ENCODE peak calls at places on chromosome 4, in four cellular contexts. X is kidney tubule cell, D is AG04450, F is HEK293T. S is an unnamed sample.

GRCh38 chr4:133151681-133152329 is 2.7 kb downstream of the PCDH10 start:
- DNase-seq in X (no peak), D (no peak), F (peak), S (peak)

GRCh38 chr4:13762126-13762525 is 134.6 kb upstream of the BOD1L1 start:
- DNase-seq in X (no peak), D (no peak), F (no peak), S (no peak)

GRCh38 chr4:2934077-2934812 is 29.0 kb downstream of the NOP14 start:
- DNase-seq in X (peak), D (no peak), F (peak), S (peak)

GRCh38 chr4:6856391-6856790 is 53.2 kb upstream of the TBC1D14 start:
- DNase-seq in X (no peak), D (no peak), F (no peak), S (no peak)

GRCh38 chr4:129064717-129065116 is 28.6 kb downstream of the SCLT1 start:
- DNase-seq in X (no peak), D (peak), F (no peak), S (no peak)

GRCh38 chr4:152735918-152736305 is 43.6 kb downstream of the TIGD4 start:
- DNase-seq in X (no peak), D (no peak), F (no peak), S (no peak)

GRCh38 chr4:148021706-148022105 is 289.8 kb downstream of the ARHGAP10 start:
- DNase-seq in X (no peak), D (no peak), F (no peak), S (no peak)

GRCh38 chr4:72971572-72971971 is 97.9 kb downstream of the COX18 start:
- DNase-seq in X (peak), D (peak), F (no peak), S (peak)

GRCh38 chr4:94961420-94961819 is 203.7 kb downstream of the BMPR1B start:
- DNase-seq in X (no peak), D (no peak), F (no peak), S (no peak)

GRCh38 chr4:43331226-43332078 is 438.9 kb downstream of the GRXCR1 start:
- DNase-seq in X (peak), D (no peak), F (no peak), S (peak)

GRCh38 chr4:7429069-7429416 is 5.7 kb downstream of the PSAPL1 start:
- DNase-seq in X (no peak), D (no peak), F (no peak), S (no peak)

GRCh38 chr4:10578027-10578426 is 106.5 kb downstream of the CLNK start:
- DNase-seq in X (no peak), D (no peak), F (no peak), S (no peak)

GRCh38 chr4:174928174-174928573 is 10.0 kb downstream of the ADAM29 start:
- DNase-seq in X (no peak), D (no peak), F (no peak), S (no peak)

GRCh38 chr4:74374561-74375327 is 9.8 kb downstream of the EREG start:
- DNase-seq in X (peak), D (no peak), F (no peak), S (peak)

GRCh38 chr4:183544109-183544508 is 39.3 kb downstream of the ING2 start:
- DNase-seq in X (peak), D (no peak), F (no peak), S (no peak)

GRCh38 chr4:28009541-28009940 is 1148.9 kb downstream of the STIM2 start:
- DNase-seq in X (no peak), D (no peak), F (no peak), S (no peak)

GRCh38 chr4:25477251-25477650 is 100.2 kb downstream of the ANAPC4 start:
- DNase-seq in X (no peak), D (no peak), F (no peak), S (no peak)

GRCh38 chr4:72505314-72505744 is 63.7 kb downstream of the ADAMTS3 start:
- DNase-seq in X (peak), D (peak), F (peak), S (peak)

GRCh38 chr4:117429061-117429460 is 343.7 kb upstream of the TRAM1L1 start:
- DNase-seq in X (no peak), D (no peak), F (no peak), S (no peak)

GRCh38 chr4:79652232-79652631 is 244.2 kb upstream of the GK2 start:
- DNase-seq in X (peak), D (peak), F (no peak), S (no peak)

GRCh38 chr4:55269970-55270369 is 76.1 kb upstream of the SRD5A3 start:
- DNase-seq in X (no peak), D (no peak), F (no peak), S (no peak)

GRCh38 chr4:36363024-36363423 is 81.6 kb downstream of the DTHD1 start:
- DNase-seq in X (peak), D (no peak), F (no peak), S (no peak)

GRCh38 chr4:107247738-107248137 is 211.6 kb upstream of the DKK2 start:
- DNase-seq in X (no peak), D (no peak), F (no peak), S (no peak)

GRCh38 chr4:252065-252601 is 53.1 kb downstream of the ZNF732 start:
- DNase-seq in X (no peak), D (no peak), F (no peak), S (no peak)

GRCh38 chr4:170323623-170324022 is 233.9 kb upstream of the AADAT start:
- DNase-seq in X (no peak), D (no peak), F (no peak), S (no peak)

GRCh38 chr4:107818301-107818910 is 6.3 kb upstream of the SGMS2 start:
- DNase-seq in X (peak), D (no peak), F (no peak), S (peak)

GRCh38 chr4:55127521-55127920 is 2.1 kb upstream of the KDR start:
- DNase-seq in X (no peak), D (no peak), F (no peak), S (no peak)

GRCh38 chr4:158823461-158823873 is 54.6 kb downstream of the FNIP2 start:
- DNase-seq in X (peak), D (no peak), F (no peak), S (no peak)

GRCh38 chr4:7335363-7336066 is 99.2 kb downstream of the PSAPL1 start:
- DNase-seq in X (peak), D (no peak), F (peak), S (peak)

GRCh38 chr4:10620935-10621488 is 63.6 kb downstream of the CLNK start:
- DNase-seq in X (no peak), D (no peak), F (no peak), S (no peak)

GRCh38 chr4:185708348-185708747 is 103.6 kb downstream of the SORBS2 start:
- DNase-seq in X (peak), D (no peak), F (no peak), S (peak)

GRCh38 chr4:182645511-182645910 is 271.7 kb downstream of the DCTD start:
- DNase-seq in X (no peak), D (no peak), F (no peak), S (no peak)

GRCh38 chr4:80129785-80130184 is 56.8 kb upstream of the ANTXR2 start:
- DNase-seq in X (no peak), D (no peak), F (no peak), S (no peak)

GRCh38 chr4:84967292-84967651 is 782 bp upstream of the WDFY3 start:
- DNase-seq in X (peak), D (no peak), F (no peak), S (peak)

S was measured in hepatic stellate cell.